ENCODE peak calls at places on chromosomes 7 and 10, in six cellular contexts. I is NCI-H1417 treated with DMSO at 0.1 percent for 48 hours, W is aorta, C is fibroblast of pulmonary artery, R is H54, O is transverse colon. E is an unnamed sample.

GRCh38 chr10:101941871-101942270 is 98.3 kb upstream of the KCNIP2 start:
- DNase-seq in I (no peak), W (no peak), C (peak), R (no peak), O (no peak), E (no peak)

GRCh38 chr7:4749798-4750197 is 25.6 kb upstream of the AP5Z1 start:
- DNase-seq in I (no peak), W (no peak), C (no peak), R (no peak), O (no peak), E (no peak)

GRCh38 chr10:89553064-89553734 is 17.8 kb upstream of the SLC16A12 start:
- DNase-seq in I (no peak), W (no peak), C (peak), R (peak), O (no peak), E (peak)

GRCh38 chr10:61628199-61628874 is 34.4 kb upstream of the CABCOCO1 start:
- DNase-seq in I (no peak), W (no peak), C (peak), R (no peak), O (no peak), E (no peak)

GRCh38 chr10:12252882-12253546 is 57.0 kb downstream of the CDC123 start:
- DNase-seq in I (no peak), W (no peak), C (no peak), R (peak), O (peak), E (no peak)

GRCh38 chr10:98323221-98324164 is 55.5 kb upstream of the LOXL4 start:
- DNase-seq in I (peak), W (peak), C (peak), R (peak), O (peak), E (peak)

GRCh38 chr7:54841772-54842707 is 83.0 kb upstream of the SEC61G start:
- DNase-seq in I (no peak), W (peak), C (peak), R (no peak), O (peak), E (no peak)

GRCh38 chr7:87210506-87210905 is 9.0 kb downstream of the TMEM243 start:
- DNase-seq in I (no peak), W (no peak), C (no peak), R (no peak), O (no peak), E (no peak)

GRCh38 chr7:50717186-50717585 is 65.5 kb downstream of the GRB10 start:
- DNase-seq in I (no peak), W (no peak), C (no peak), R (no peak), O (no peak), E (no peak)

GRCh38 chr7:5750026-5750425 is 31.4 kb downstream of the RNF216 start:
- DNase-seq in I (no peak), W (no peak), C (peak), R (no peak), O (no peak), E (no peak)

GRCh38 chr7:27156508-27156898 is at the start of gene HOXA7:
- DNase-seq in I (no peak), W (peak), C (no peak), R (no peak), O (peak), E (no peak)

GRCh38 chr7:28349637-28350036 is 62.7 kb upstream of the CREB5 start:
- DNase-seq in I (no peak), W (no peak), C (no peak), R (no peak), O (no peak), E (peak)

GRCh38 chr7:46830-47140 is 145.6 kb upstream of the FAM20C start:
- DNase-seq in I (no peak), W (peak), C (no peak), R (no peak), O (peak), E (no peak)

GRCh38 chr10:43140414-43140813 is 2.2 kb downstream of the CSGALNACT2 start:
- DNase-seq in I (no peak), W (no peak), C (peak), R (peak), O (no peak), E (peak)

GRCh38 chr7:139265673-139266072 is 34.6 kb downstream of the UBN2 start:
- DNase-seq in I (no peak), W (no peak), C (no peak), R (no peak), O (no peak), E (no peak)

GRCh38 chr10:110818311-110819257 is 53.1 kb upstream of the PDCD4 start:
- DNase-seq in I (no peak), W (peak), C (no peak), R (no peak), O (peak), E (no peak)

GRCh38 chr7:41694490-41694889 is 8.4 kb downstream of the INHBA start:
- DNase-seq in I (no peak), W (no peak), C (no peak), R (no peak), O (no peak), E (no peak)

GRCh38 chr10:70832852-70833542 is 17.2 kb downstream of the SGPL1 start:
- DNase-seq in I (no peak), W (no peak), C (peak), R (peak), O (no peak), E (no peak)

GRCh38 chr10:49649936-49650723 is 29.3 kb upstream of the C10orf53 start:
- DNase-seq in I (no peak), W (no peak), C (no peak), R (no peak), O (no peak), E (no peak)

GRCh38 chr7:100678291-100678984 is 4.9 kb downstream of the GNB2 start:
- DNase-seq in I (no peak), W (no peak), C (no peak), R (no peak), O (peak), E (no peak)

GRCh38 chr7:155969192-155969929 is 157.1 kb upstream of the SHH start:
- DNase-seq in I (no peak), W (no peak), C (no peak), R (no peak), O (no peak), E (no peak)

GRCh38 chr7:13800694-13801448 is 188.6 kb downstream of the ETV1 start:
- DNase-seq in I (no peak), W (no peak), C (peak), R (peak), O (no peak), E (no peak)

GRCh38 chr7:158811894-158812293 is 17.4 kb downstream of the ESYT2 start:
- DNase-seq in I (no peak), W (no peak), C (no peak), R (no peak), O (no peak), E (no peak)

GRCh38 chr10:91197044-91197651 is 23.3 kb upstream of the PCGF5 start:
- DNase-seq in I (no peak), W (peak), C (peak), R (no peak), O (no peak), E (no peak)